ENCODE peak calls at places on chromosomes 1 and 21, in six cellular contexts. X, Z, J, L, Q and Y are unnamed samples.

GRCh38 chr1:40318970-40319621 is 2.0 kb upstream of the COL9A2 start:
- DNase-seq in X (no peak), Z (no peak), J (no peak), L (no peak), Q (no peak), Y (no peak)

GRCh38 chr1:172449012-172449584 is 5.2 kb upstream of the PIGC start:
- DNase-seq in X (no peak), Z (no peak), J (peak; percentile 100), L (no peak), Q (no peak), Y (peak; percentile 76)

GRCh38 chr1:94094466-94095111 is 26.4 kb downstream of the ABCA4 start:
- DNase-seq in X (no peak), Z (no peak), J (no peak), L (no peak), Q (no peak), Y (peak; percentile 47)

GRCh38 chr1:189149547-189150375 is 1327.9 kb downstream of the BRINP3 start:
- DNase-seq in X (no peak), Z (no peak), J (no peak), L (peak; percentile 53), Q (peak; percentile 66), Y (peak; percentile 7)

GRCh38 chr1:205515781-205516253 is 11.3 kb downstream of the CDK18 start:
- DNase-seq in X (no peak), Z (no peak), J (no peak), L (no peak), Q (peak; percentile 50), Y (peak; percentile 39)

GRCh38 chr21:17387030-17387617 is 125.7 kb upstream of the CXADR start:
- DNase-seq in X (peak; percentile 75), Z (peak; percentile 87), J (peak; percentile 84), L (peak; percentile 80), Q (peak; percentile 89), Y (peak; percentile 86)

GRCh38 chr1:241156231-241156965 is 200.6 kb downstream of the RGS7 start:
- DNase-seq in X (no peak), Z (no peak), J (peak; percentile 97), L (no peak), Q (no peak), Y (peak; percentile 74)

GRCh38 chr1:14924455-14925325 is 228.9 kb upstream of the TMEM51 start:
- DNase-seq in X (peak; percentile 34), Z (no peak), J (peak; percentile 36), L (peak; percentile 65), Q (peak; percentile 56), Y (peak; percentile 79)

GRCh38 chr21:29196021-29196663 is 65.7 kb downstream of the MAP3K7CL start:
- DNase-seq in X (peak; percentile 79), Z (peak; percentile 55), J (peak; percentile 95), L (no peak), Q (peak; percentile 33), Y (peak; percentile 70)

GRCh38 chr1:151171190-151171589 is 4.6 kb downstream of the TMOD4 start:
- DNase-seq in X (no peak), Z (no peak), J (no peak), L (no peak), Q (no peak), Y (no peak)
- TF ChIP-seq EZH2phosphoT487 in X (no peak), Z (no peak), J (no peak), L (no peak), Q (no peak), Y (no peak)

GRCh38 chr21:36028127-36029069 is 31.9 kb downstream of the SETD4 start:
- DNase-seq in X (peak; percentile 98), Z (peak; percentile 68), J (peak; percentile 89), L (peak; percentile 79), Q (peak; percentile 83), Y (peak; percentile 80)
- H2AFZ ChIP-seq in X (peak overlapping the region; percentile 42), Z (no peak overlapping the region), J (peak overlapping the region; percentile 48), L (peak overlapping the region; percentile 94), Q (peak overlapping the region; percentile 97), Y (no peak overlapping the region)

DNA sequence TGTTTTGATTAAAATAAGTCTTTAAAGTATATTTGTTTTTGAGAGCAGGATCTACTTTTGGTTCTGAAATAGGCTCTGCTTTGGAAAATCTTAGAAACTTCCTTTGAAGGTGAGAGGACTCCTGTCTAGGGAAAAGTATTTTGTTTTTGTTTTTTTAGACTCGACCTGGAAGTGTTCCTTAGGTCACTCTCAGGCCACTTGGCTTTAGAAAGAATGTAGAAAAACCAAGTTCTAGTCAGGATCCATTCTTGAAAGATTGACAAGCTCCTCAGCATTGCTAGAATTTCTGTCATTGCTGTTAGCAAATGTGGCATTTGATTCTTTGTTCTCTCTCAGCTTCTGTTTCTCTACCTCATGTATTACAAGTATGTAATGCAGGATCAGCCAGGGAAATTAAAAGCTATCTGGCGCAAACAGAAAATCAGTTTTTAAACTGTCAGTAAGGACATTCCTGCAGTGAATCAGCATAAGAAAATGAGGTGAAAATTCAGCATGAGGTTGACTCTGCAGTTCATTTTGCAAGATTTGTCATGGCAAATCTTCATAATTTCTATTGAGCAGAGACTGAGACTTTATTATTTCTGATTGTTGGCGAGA is 12.4 kb downstream of the NTPCR start:
- DNase-seq in X (no peak), Z (no peak), J (no peak), L (no peak), Q (peak; percentile 29), Y (no peak)
- H3K4me2 ChIP-seq in X (no peak overlapping the region), Z (no peak overlapping the region), J (no peak overlapping the region), L (no peak overlapping the region), Q (no peak overlapping the region), Y (peak overlapping the region; percentile 22)

GRCh38 chr1:12031039-12031980 is 12.0 kb downstream of the MIIP start:
- DNase-seq in X (peak; percentile 23), Z (peak; percentile 63), J (peak; percentile 44), L (peak; percentile 51), Q (peak; percentile 64), Y (no peak)
- TF ChIP-seq EZH2phosphoT487 in X (no peak), Z (no peak), J (no peak), L (no peak), Q (no peak), Y (no peak)

GRCh38 chr1:44673675-44674112 is 587 bp downstream of the TMEM53 start:
- DNase-seq in X (no peak), Z (no peak), J (peak; percentile 11), L (no peak), Q (no peak), Y (no peak)
- H2AFZ ChIP-seq in X (peak overlapping the region; percentile 77), Z (peak overlapping the region; percentile 56), J (peak overlapping the region; percentile 89), L (peak overlapping the region; percentile 98), Q (peak overlapping the region; percentile 97), Y (peak overlapping the region; percentile 81)

DNA sequence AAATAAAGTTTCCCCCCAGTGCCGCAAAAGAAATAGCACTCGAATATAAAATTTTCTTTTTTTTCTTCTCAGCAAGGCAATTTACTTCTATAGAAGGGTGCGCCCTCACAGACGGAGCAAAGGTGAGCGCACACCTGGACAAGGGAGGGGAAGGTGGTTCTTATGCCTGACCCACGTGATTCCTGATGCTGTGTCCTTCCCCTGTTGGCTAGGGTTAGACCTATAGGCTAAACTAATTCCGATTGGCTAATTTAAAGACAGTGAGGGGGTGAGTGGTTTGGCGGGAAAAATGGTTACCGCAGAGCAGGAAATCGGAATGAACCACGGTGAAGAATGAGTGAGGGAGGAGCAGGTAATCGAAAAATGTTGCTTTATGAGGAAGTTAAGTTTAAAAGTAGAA is 607 bp upstream of the FAAH start:
- DNase-seq in X (no peak), Z (peak; percentile 36), J (no peak), L (peak; percentile 79), Q (no peak), Y (peak; percentile 87)
- H3K4me2 ChIP-seq in X (peak overlapping the region; percentile 64), Z (peak overlapping the region; percentile 75), J (no peak overlapping the region), L (peak overlapping the region; percentile 89), Q (no peak overlapping the region), Y (peak overlapping the region; percentile 94)

GRCh38 chr1:92619466-92620189 is 132.9 kb upstream of the GFI1 start:
- DNase-seq in X (no peak), Z (no peak), J (no peak), L (no peak), Q (no peak), Y (no peak)
- TF ChIP-seq EZH2phosphoT487 in X (no peak), Z (no peak), J (no peak), L (no peak), Q (no peak), Y (no peak)

GRCh38 chr1:46202975-46203737 is at the start of gene LURAP1:
- DNase-seq in X (no peak), Z (peak; percentile 60), J (no peak), L (peak; percentile 72), Q (peak; percentile 65), Y (peak; percentile 61)
- H2AFZ ChIP-seq in X (peak within 1 kb of the TSS; percentile 82), Z (peak within 1 kb of the TSS; percentile 94), J (peak within 1 kb of the TSS; percentile 52), L (peak within 1 kb of the TSS; percentile 98), Q (peak within 1 kb of the TSS; percentile 100), Y (peak within 1 kb of the TSS; percentile 99)

GRCh38 chr1:156471496-156472490 is 28.8 kb downstream of the MEF2D start:
- DNase-seq in X (no peak), Z (no peak), J (peak; percentile 98), L (no peak), Q (no peak), Y (peak; percentile 79)
- H3K4me2 ChIP-seq in X (no peak overlapping the region), Z (no peak overlapping the region), J (peak overlapping the region; percentile 67), L (no peak overlapping the region), Q (no peak overlapping the region), Y (no peak overlapping the region)

GRCh38 chr1:26580116-26580515 is 50.6 kb downstream of the RPS6KA1 start:
- DNase-seq in X (no peak), Z (no peak), J (no peak), L (no peak), Q (no peak), Y (no peak)

GRCh38 chr1:26581287-26581651 is 51.7 kb downstream of the RPS6KA1 start:
- DNase-seq in X (no peak), Z (no peak), J (no peak), L (no peak), Q (no peak), Y (no peak)

GRCh38 chr1:26582053-26582835 is 52.7 kb downstream of the RPS6KA1 start:
- DNase-seq in X (no peak), Z (no peak), J (peak; percentile 39), L (no peak), Q (no peak), Y (no peak)

GRCh38 chr1:26584022-26584485 is 54.5 kb downstream of the RPS6KA1 start:
- DNase-seq in X (no peak), Z (peak; percentile 37), J (peak; percentile 40), L (peak; percentile 38), Q (peak; percentile 77), Y (no peak)

GRCh38 chr1:26582836-26583460 is 53.4 kb downstream of the RPS6KA1 start:
- DNase-seq in X (no peak), Z (no peak), J (peak; percentile 79), L (no peak), Q (no peak), Y (no peak)
- TF ChIP-seq EZH2phosphoT487 in X (no peak), Z (no peak), J (no peak), L (no peak), Q (no peak), Y (no peak)